ENCODE peak calls at places on chromosomes 4 and X, in ten cellular contexts. O, Z, A, P, H, N, Y, G, B and V are unnamed samples. For H3K9me3 and H3K4me1, the result is how much of the 10 kb centered on the place peaks cover.

GRCh38 chr4:171621646-171622045 is 191.6 kb upstream of the GALNTL6 start:
- DNase-seq in O (no peak), Z (no peak), A (no peak), P (no peak), H (no peak), N (no peak), Y (no peak), G (no peak), B (no peak), V (no peak)

GRCh38 chr4:129167640-129168260 is 71.8 kb downstream of the C4orf33 start:
- DNase-seq in O (peak), Z (no peak), A (no peak), P (no peak), H (peak), N (peak), Y (no peak), G (no peak), B (peak), V (no peak)

GRCh38 chr4:42151568-42152506 is 618 bp downstream of the BEND4 start:
- DNase-seq in O (peak), Z (no peak), A (peak), P (peak), H (peak), N (peak), Y (no peak), G (no peak), B (peak), V (no peak)

GRCh38 chr4:134636332-134637055 is 434.9 kb upstream of the PABPC4L start:
- DNase-seq in O (no peak), Z (no peak), A (no peak), P (no peak), H (no peak), N (no peak), Y (no peak), G (no peak), B (no peak), V (no peak)

GRCh38 chr4:174069848-174070330 is 213.6 kb downstream of the FBXO8 start:
- DNase-seq in O (no peak), Z (no peak), A (no peak), P (no peak), H (no peak), N (no peak), Y (no peak), G (no peak), B (no peak), V (no peak)

GRCh38 chrX:87402256-87402655 is 115.3 kb upstream of the KLHL4 start:
- DNase-seq in O (no peak), Z (no peak), A (no peak), P (no peak), H (no peak), N (no peak), Y (no peak), G (no peak), B (no peak), V (no peak)

GRCh38 chr4:105436414-105436813 is 37.4 kb downstream of the PPA2 start:
- DNase-seq in O (no peak), Z (no peak), A (no peak), P (no peak), H (no peak), N (no peak), Y (no peak), G (no peak), B (no peak), V (no peak)

GRCh38 chrX:70479197-70479969 is 34.7 kb downstream of the DLG3 start:
- DNase-seq in O (no peak), Z (no peak), A (no peak), P (no peak), H (no peak), N (peak), Y (peak), G (no peak), B (no peak), V (no peak)

GRCh38 chrX:130009658-130010223 is 27.3 kb downstream of the BCORL1 start:
- DNase-seq in O (no peak), Z (no peak), A (no peak), P (peak), H (no peak), N (no peak), Y (no peak), G (no peak), B (no peak), V (no peak)

GRCh38 chr4:11165052-11165451 is 263.6 kb downstream of the HS3ST1 start:
- DNase-seq in O (no peak), Z (no peak), A (no peak), P (no peak), H (no peak), N (peak), Y (no peak), G (no peak), B (no peak), V (no peak)

GRCh38 chr4:185470503-185471195 is 884 bp downstream of the CCDC110 start:
- DNase-seq in O (peak), Z (peak), A (peak), P (peak), H (peak), N (peak), Y (peak), G (peak), B (peak), V (peak)

GRCh38 chr4:185005209-185005819 is 13.0 kb upstream of the HELT start:
- DNase-seq in O (peak), Z (peak), A (peak), P (peak), H (peak), N (peak), Y (peak), G (peak), B (peak), V (peak)

GRCh38 chrX:3435057-3435456 is 88.6 kb upstream of the MXRA5 start:
- DNase-seq in O (no peak), Z (no peak), A (no peak), P (no peak), H (no peak), N (no peak), Y (no peak), G (no peak), B (no peak), V (no peak)

GRCh38 chr4:73713650-73714049 is 26.7 kb upstream of the CXCL8 start:
- DNase-seq in O (no peak), Z (no peak), A (no peak), P (no peak), H (no peak), N (no peak), Y (no peak), G (no peak), B (no peak), V (no peak)

GRCh38 chr4:40908297-40908696 is 158.5 kb downstream of the NSUN7 start:
- DNase-seq in O (peak), Z (peak), A (no peak), P (peak), H (no peak), N (peak), Y (peak), G (no peak), B (no peak), V (no peak)

GRCh38 chrX:123322531-123322930 is 138.5 kb downstream of the GRIA3 start:
- DNase-seq in O (no peak), Z (no peak), A (no peak), P (no peak), H (no peak), N (peak), Y (no peak), G (no peak), B (no peak), V (no peak)

GRCh38 chr4:13081830-13082229 is 402.3 kb downstream of the RAB28 start:
- DNase-seq in O (no peak), Z (no peak), A (no peak), P (no peak), H (no peak), N (no peak), Y (no peak), G (no peak), B (no peak), V (no peak)

GRCh38 chr4:26039950-26040349 is 125.9 kb downstream of the SMIM20 start:
- DNase-seq in O (no peak), Z (peak), A (no peak), P (no peak), H (no peak), N (no peak), Y (no peak), G (no peak), B (no peak), V (no peak)

DNA sequence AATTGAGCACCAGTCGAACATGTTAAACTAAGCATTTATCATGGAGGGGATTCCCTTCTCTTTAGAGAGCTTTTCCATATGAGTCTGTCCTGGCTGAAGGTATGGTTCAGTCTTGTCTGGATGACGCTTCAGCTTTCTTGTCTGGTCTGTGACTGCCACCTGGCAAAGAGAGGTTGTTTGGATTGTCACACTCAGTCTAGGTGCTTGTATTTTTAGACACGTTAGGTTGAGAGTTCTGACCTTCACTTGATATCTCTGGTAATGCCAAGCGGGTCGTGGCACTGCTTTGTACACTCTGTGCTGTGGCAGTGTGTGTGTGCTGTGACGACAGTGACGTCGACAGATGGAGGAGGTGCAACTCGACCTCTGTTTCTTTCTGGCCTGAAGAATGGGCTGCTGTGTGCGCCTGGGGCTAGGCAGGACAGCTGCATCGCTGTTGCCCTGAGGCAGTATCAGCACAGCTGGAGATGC is 12.6 kb downstream of the NOCT start:
- DNase-seq in O (peak), Z (no peak), A (peak), P (no peak), H (peak), N (no peak), Y (no peak), G (no peak), B (peak), V (peak)
- H3K27ac ChIP-seq in O (no peak), Z (no peak), A (no peak), P (no peak), H (no peak), N (no peak), Y (no peak), G (no peak), B (peak), V (peak)

GRCh38 chr4:177016541-177017141 is 223.9 kb upstream of the VEGFC start:
- DNase-seq in O (no peak), Z (no peak), A (no peak), P (no peak), H (no peak), N (no peak), Y (no peak), G (no peak), B (no peak), V (no peak)

GRCh38 chr4:177008836-177009501 is 216.2 kb upstream of the VEGFC start:
- DNase-seq in O (no peak), Z (no peak), A (no peak), P (no peak), H (no peak), N (no peak), Y (no peak), G (no peak), B (no peak), V (no peak)

GRCh38 chr4:177008071-177008835 is 215.5 kb upstream of the VEGFC start:
- DNase-seq in O (no peak), Z (no peak), A (no peak), P (no peak), H (no peak), N (no peak), Y (no peak), G (no peak), B (no peak), V (no peak)

GRCh38 chr4:177010421-177010820 is 217.7 kb upstream of the VEGFC start:
- DNase-seq in O (no peak), Z (no peak), A (no peak), P (no peak), H (no peak), N (no peak), Y (no peak), G (no peak), B (no peak), V (no peak)

DNA sequence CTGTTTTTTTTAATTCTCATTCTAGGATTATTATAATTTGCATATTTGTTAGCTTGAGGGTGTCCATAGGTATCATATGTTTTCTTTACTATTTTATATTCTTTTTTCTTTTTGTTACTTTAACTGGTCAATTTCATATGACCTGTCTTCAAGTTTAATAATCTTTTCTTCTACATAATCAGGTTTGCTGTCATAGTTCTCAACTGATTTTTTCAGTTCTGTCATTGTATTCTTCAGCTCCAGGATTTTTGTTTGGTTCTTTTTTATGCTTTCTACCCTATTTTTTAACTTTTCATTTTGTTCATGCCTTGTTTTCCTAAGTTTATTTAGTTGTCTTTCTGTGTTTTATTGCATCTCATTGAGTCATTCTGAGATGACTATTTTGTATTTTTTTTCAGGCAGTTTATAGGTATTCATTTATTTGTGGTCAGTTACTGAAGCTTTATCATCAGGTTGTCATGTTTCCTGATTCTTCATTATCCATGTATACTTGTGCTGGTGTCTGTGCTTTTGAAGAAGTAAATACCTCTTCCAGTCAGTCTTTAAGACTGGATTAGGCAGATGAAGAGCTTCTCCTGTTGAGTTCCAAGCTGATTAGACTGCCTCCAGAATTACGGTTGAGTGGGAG is 220.3 kb upstream of the VEGFC start:
- DNase-seq in O (no peak), Z (no peak), A (no peak), P (no peak), H (no peak), N (no peak), Y (no peak), G (no peak), B (no peak), V (no peak)
- H3K9me3 ChIP-seq in O (under half), Z (under half), A (under half), P (under half), H (under half), N (under half), Y (under half), G (under half), B (under half), V (under half)

GRCh38 chr4:88143504-88143903 is 14.9 kb downstream of the ABCG2 start:
- DNase-seq in O (no peak), Z (no peak), A (no peak), P (no peak), H (no peak), N (peak), Y (peak), G (no peak), B (no peak), V (no peak)
- H3K4me1 ChIP-seq in O (under half), Z (under half), A (under half), P (under half), H (under half), N (under half), Y (half or more), G (under half), B (under half), V (under half)

GRCh38 chr4:121726642-121727268 is 30.0 kb upstream of the ANXA5 start:
- DNase-seq in O (no peak), Z (no peak), A (no peak), P (no peak), H (peak), N (peak), Y (peak), G (peak), B (peak), V (no peak)

GRCh38 chr4:121733942-121734341 is 31.0 kb downstream of the SMIM43 start:
- DNase-seq in O (no peak), Z (no peak), A (no peak), P (no peak), H (no peak), N (no peak), Y (no peak), G (no peak), B (no peak), V (no peak)

GRCh38 chr4:121728066-121728465 is 31.3 kb upstream of the ANXA5 start:
- DNase-seq in O (no peak), Z (no peak), A (no peak), P (no peak), H (no peak), N (no peak), Y (peak), G (no peak), B (no peak), V (no peak)

GRCh38 chr4:121724671-121725070 is 27.9 kb upstream of the ANXA5 start:
- DNase-seq in O (no peak), Z (no peak), A (no peak), P (no peak), H (no peak), N (no peak), Y (no peak), G (no peak), B (no peak), V (no peak)

GRCh38 chr4:121728798-121729226 is 32.0 kb upstream of the ANXA5 start:
- DNase-seq in O (no peak), Z (no peak), A (no peak), P (no peak), H (no peak), N (no peak), Y (peak), G (no peak), B (no peak), V (no peak)
- H3K27ac ChIP-seq in O (no peak), Z (no peak), A (no peak), P (no peak), H (no peak), N (no peak), Y (no peak), G (no peak), B (no peak), V (no peak)

GRCh38 chr4:159927781-159928180 is 824.9 kb downstream of the RAPGEF2 start:
- DNase-seq in O (no peak), Z (no peak), A (no peak), P (no peak), H (no peak), N (no peak), Y (no peak), G (no peak), B (no peak), V (no peak)
- H3K9me3 ChIP-seq in O (under half), Z (under half), A (under half), P (under half), H (under half), N (under half), Y (under half), G (under half), B (under half), V (under half)

GRCh38 chr4:77009511-77010120 is 60.1 kb downstream of the SEPTIN11 start:
- DNase-seq in O (no peak), Z (no peak), A (no peak), P (no peak), H (no peak), N (no peak), Y (no peak), G (no peak), B (no peak), V (no peak)

GRCh38 chr4:77007358-77008230 is 58.0 kb downstream of the SEPTIN11 start:
- DNase-seq in O (no peak), Z (no peak), A (no peak), P (no peak), H (no peak), N (no peak), Y (no peak), G (no peak), B (no peak), V (no peak)

GRCh38 chr4:77003400-77003799 is 53.8 kb downstream of the SEPTIN11 start:
- DNase-seq in O (no peak), Z (no peak), A (no peak), P (no peak), H (no peak), N (no peak), Y (no peak), G (no peak), B (no peak), V (no peak)

GRCh38 chr4:77010841-77011354 is 61.3 kb downstream of the SEPTIN11 start:
- DNase-seq in O (no peak), Z (no peak), A (no peak), P (no peak), H (no peak), N (no peak), Y (no peak), G (no peak), B (no peak), V (no peak)

DNA sequence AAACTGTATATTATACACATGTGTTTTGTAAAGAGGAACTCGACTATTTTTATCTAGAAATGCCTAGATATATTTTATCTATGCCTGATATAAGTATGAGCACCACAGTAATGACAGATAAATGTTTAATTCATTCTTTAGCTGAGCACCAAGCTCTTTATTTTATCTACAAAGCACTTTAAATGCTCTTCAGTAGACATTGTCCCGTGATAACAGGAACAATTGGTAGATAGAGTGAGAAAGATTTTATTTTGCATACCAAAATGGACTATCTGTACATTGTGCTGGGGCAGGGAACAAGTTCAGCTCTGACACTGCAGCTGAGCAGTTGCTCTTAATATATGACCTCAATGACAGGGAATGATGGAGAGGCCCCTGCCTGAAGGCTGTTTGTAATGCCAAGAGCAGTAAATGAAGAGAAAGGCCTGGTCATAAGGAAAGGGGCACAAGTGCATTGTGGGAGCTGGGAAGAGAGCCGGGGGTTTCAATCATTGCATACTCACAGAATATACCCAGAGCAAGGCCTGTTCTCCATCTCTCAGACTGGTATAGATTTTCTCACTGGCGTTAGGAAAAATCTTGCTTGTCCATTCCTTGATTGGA is 57.3 kb downstream of the SEPTIN11 start:
- DNase-seq in O (no peak), Z (no peak), A (no peak), P (no peak), H (no peak), N (no peak), Y (no peak), G (no peak), B (peak), V (no peak)
- H3K4me1 ChIP-seq in O (under half), Z (under half), A (under half), P (under half), H (under half), N (under half), Y (under half), G (under half), B (under half), V (under half)

DNA sequence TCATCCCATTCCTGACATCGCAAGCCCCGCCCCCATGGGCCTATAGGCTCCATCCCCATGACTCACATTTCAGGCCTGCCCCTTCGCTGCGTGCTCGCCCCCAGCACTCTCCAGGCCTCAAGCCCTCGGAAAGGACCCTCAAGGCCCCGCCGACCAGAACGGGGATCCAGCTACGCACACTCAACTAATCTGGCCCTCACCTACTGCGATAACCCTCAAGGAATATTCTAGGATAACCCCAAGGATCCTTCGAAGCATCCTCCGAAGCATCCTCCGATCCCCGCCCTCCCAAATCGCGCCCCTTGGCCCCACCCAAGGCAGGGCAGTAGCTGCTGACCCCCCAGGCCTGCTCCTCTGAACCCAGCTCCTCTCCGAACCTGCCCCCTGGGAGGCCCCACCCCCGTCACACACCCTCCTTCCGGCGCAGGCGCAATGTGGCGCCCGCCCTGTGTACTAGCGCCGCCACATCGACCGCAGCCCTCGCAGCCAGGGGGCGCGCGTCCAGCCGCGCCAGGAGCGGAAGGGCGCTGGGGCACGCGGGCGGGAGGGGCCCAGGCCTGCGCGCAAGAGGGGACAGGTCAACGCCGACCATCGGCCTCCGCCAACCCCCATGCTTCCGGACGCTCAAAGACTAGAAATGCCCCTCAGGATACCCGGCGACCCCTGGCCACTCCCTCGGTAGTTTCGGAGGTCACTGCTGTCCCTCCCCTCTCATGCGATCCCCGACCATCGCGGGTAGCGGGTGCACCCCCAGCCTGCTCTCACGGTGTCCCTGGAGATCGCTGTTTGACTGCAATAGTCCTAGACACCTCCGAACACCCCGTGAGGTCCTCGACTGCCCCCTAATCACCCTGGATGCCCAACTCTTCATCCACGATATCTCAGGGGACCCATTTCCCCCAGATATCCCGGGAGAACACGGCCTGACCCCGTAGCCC is 6.4 kb upstream of the MAGIX start:
- DNase-seq in O (peak), Z (peak), A (peak), P (peak), H (peak), N (peak), Y (peak), G (peak), B (peak), V (peak)
- H3K27ac ChIP-seq in O (no peak), Z (peak), A (peak), P (peak), H (no peak), N (peak), Y (peak), G (peak), B (peak), V (peak)